ENCODE peak calls at places on chromosomes 2 and 18, in eight cellular contexts. Y, O, N, J, C, W, S and F are unnamed samples.

GRCh38 chr2:218893349-218894167 is 12.9 kb downstream of the WNT10A start:
- DNase-seq in Y (no peak), O (no peak), N (no peak), J (no peak), C (no peak), W (no peak), S (no peak), F (no peak)

GRCh38 chr2:23478087-23478932 is 93.3 kb downstream of the KLHL29 start:
- DNase-seq in Y (no peak), O (no peak), N (peak), J (no peak), C (no peak), W (no peak), S (no peak), F (no peak)

GRCh38 chr2:26189751-26190150 is 16.9 kb downstream of the GAREM2 start:
- DNase-seq in Y (no peak), O (no peak), N (no peak), J (no peak), C (no peak), W (no peak), S (no peak), F (no peak)

GRCh38 chr2:187749804-187750431 is 195.7 kb upstream of the TFPI start:
- DNase-seq in Y (no peak), O (no peak), N (no peak), J (no peak), C (no peak), W (no peak), S (no peak), F (no peak)

GRCh38 chr2:195543902-195544894 is 112.8 kb upstream of the SLC39A10 start:
- DNase-seq in Y (no peak), O (no peak), N (no peak), J (no peak), C (no peak), W (peak), S (peak), F (no peak)

GRCh38 chr2:239729681-239730566 is 295.2 kb downstream of the NDUFA10 start:
- DNase-seq in Y (no peak), O (no peak), N (peak), J (no peak), C (no peak), W (no peak), S (no peak), F (no peak)

GRCh38 chr2:169565686-169566085 is 8.0 kb downstream of the FASTKD1 start:
- DNase-seq in Y (no peak), O (no peak), N (no peak), J (no peak), C (no peak), W (no peak), S (no peak), F (no peak)

GRCh38 chr2:65678779-65679394 is 246.5 kb upstream of the SPRED2 start:
- DNase-seq in Y (no peak), O (no peak), N (no peak), J (no peak), C (no peak), W (no peak), S (no peak), F (no peak)

GRCh38 chr18:6737833-6738232 is 8.3 kb downstream of the ARHGAP28 start:
- DNase-seq in Y (no peak), O (no peak), N (no peak), J (no peak), C (no peak), W (no peak), S (no peak), F (no peak)

GRCh38 chr2:108347786-108348185 is 30.0 kb upstream of the SULT1C4 start:
- DNase-seq in Y (no peak), O (no peak), N (no peak), J (no peak), C (no peak), W (no peak), S (no peak), F (no peak)

GRCh38 chr2:69559696-69560482 is 83.7 kb downstream of the AAK1 start:
- DNase-seq in Y (no peak), O (no peak), N (no peak), J (no peak), C (peak), W (peak), S (peak), F (no peak)

GRCh38 chr2:177478907-177479306 is 86.3 kb downstream of the AGPS start:
- DNase-seq in Y (no peak), O (no peak), N (no peak), J (no peak), C (no peak), W (no peak), S (no peak), F (no peak)

GRCh38 chr18:35971661-35972196 is 750 bp upstream of the RMP24 start:
- DNase-seq in Y (peak), O (no peak), N (no peak), J (no peak), C (no peak), W (peak), S (no peak), F (no peak)

GRCh38 chr2:135792401-135793152 is 44.4 kb downstream of the LCT start:
- DNase-seq in Y (no peak), O (no peak), N (no peak), J (peak), C (no peak), W (no peak), S (no peak), F (no peak)

GRCh38 chr2:44118257-44118656 is 50.4 kb upstream of the PPM1B start:
- DNase-seq in Y (no peak), O (no peak), N (no peak), J (no peak), C (no peak), W (no peak), S (no peak), F (no peak)

GRCh38 chr2:233418761-233419625 is 64.7 kb downstream of the DGKD start:
- DNase-seq in Y (no peak), O (no peak), N (peak), J (peak), C (peak), W (no peak), S (peak), F (peak)

GRCh38 chr2:128270306-128271185 is 48.1 kb downstream of the HS6ST1 start:
- DNase-seq in Y (peak), O (peak), N (peak), J (no peak), C (peak), W (peak), S (no peak), F (no peak)

GRCh38 chr2:18645315-18645714 is 55.9 kb upstream of the NT5C1B start:
- DNase-seq in Y (no peak), O (no peak), N (no peak), J (no peak), C (no peak), W (no peak), S (no peak), F (no peak)

GRCh38 chr18:45106331-45106774 is 425.7 kb downstream of the SETBP1 start:
- DNase-seq in Y (peak), O (no peak), N (no peak), J (peak), C (peak), W (no peak), S (no peak), F (no peak)

GRCh38 chr18:45109271-45109670 is 428.6 kb downstream of the SETBP1 start:
- DNase-seq in Y (no peak), O (no peak), N (no peak), J (no peak), C (no peak), W (no peak), S (no peak), F (no peak)

GRCh38 chr18:45108754-45109153 is 428.1 kb downstream of the SETBP1 start:
- DNase-seq in Y (no peak), O (no peak), N (no peak), J (no peak), C (no peak), W (no peak), S (no peak), F (no peak)

GRCh38 chr18:45104071-45104440 is 423.4 kb downstream of the SETBP1 start:
- DNase-seq in Y (no peak), O (no peak), N (no peak), J (no peak), C (no peak), W (no peak), S (no peak), F (no peak)

GRCh38 chr18:45107425-45107824 is 426.7 kb downstream of the SETBP1 start:
- DNase-seq in Y (no peak), O (no peak), N (no peak), J (no peak), C (no peak), W (no peak), S (no peak), F (no peak)
- TF ChIP-seq EP300 in Y (no peak), O (no peak), N (no peak), J (no peak), C (no peak), W (no peak), S (no peak), F (no peak)

DNA sequence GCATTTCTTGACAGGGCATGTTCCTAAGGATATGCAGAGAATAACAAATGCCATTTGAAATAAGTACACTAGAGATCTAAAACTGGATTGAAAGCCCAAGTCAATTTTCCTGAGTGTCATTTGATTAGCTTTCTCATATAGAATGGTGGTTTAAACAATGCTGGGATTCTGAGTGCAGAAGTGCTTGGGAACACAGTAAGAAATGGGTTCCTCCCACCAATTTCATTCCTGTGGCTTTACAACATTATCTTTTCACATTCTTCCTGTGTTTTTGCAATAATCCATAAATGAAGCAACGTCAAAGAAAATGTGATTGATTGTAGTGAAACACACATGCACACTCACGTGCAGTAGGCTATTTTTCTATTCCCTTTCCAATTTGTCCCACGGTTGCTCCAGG is 1858.4 kb upstream of the PIK3C3 start:
- DNase-seq in Y (no peak), O (no peak), N (no peak), J (no peak), C (no peak), W (no peak), S (no peak), F (no peak)
- TF ChIP-seq EP300 in Y (no peak), O (no peak), N (no peak), J (no peak), C (no peak), W (no peak), S (no peak), F (no peak)

DNA sequence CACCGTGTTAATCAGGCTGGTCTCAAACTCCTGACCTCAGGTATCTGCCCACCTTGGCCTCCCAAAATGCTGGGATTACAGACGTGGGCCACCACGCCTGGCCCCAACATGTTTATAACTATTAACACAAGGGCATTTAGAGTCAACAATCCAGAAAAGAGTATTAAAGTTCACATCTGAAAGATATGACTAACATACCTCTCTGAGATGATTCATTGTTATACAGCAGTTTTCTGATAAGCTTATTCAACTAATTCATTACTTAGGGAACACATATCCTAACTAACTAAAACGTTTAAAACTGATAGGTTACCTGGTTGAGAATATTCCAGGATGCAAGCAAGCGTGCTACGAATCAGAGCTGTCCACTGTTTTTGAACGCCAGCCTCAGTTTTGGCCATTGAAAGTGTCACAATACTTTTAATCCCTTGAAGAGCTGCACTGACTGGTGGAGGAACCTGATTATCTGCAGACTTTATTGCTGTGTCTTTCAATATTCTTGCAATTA is 34.0 kb upstream of the STRN start:
- DNase-seq in Y (no peak), O (no peak), N (no peak), J (no peak), C (no peak), W (no peak), S (peak), F (no peak)
- TF ChIP-seq EP300 in Y (no peak), O (no peak), N (no peak), J (no peak), C (no peak), W (no peak), S (no peak), F (no peak)

GRCh38 chr2:189474526-189474925 is 33.3 kb downstream of the WDR75 start:
- DNase-seq in Y (no peak), O (no peak), N (no peak), J (no peak), C (no peak), W (no peak), S (no peak), F (no peak)
- TF ChIP-seq EP300 in Y (no peak), O (no peak), N (no peak), J (no peak), C (no peak), W (no peak), S (no peak), F (no peak)

GRCh38 chr2:152353364-152353763 is 18.4 kb downstream of the FMNL2 start:
- DNase-seq in Y (no peak), O (no peak), N (no peak), J (no peak), C (no peak), W (peak), S (no peak), F (no peak)
- TF ChIP-seq EP300 in Y (no peak), O (no peak), N (no peak), J (no peak), C (no peak), W (no peak), S (no peak), F (no peak)

GRCh38 chr2:112805542-112805941 is 21.2 kb upstream of the IL1A start:
- DNase-seq in Y (no peak), O (no peak), N (no peak), J (peak), C (no peak), W (no peak), S (no peak), F (no peak)
- TF ChIP-seq EP300 in Y (no peak), O (no peak), N (no peak), J (no peak), C (no peak), W (no peak), S (no peak), F (no peak)

GRCh38 chr2:86280191-86280667 is 57.2 kb downstream of the REEP1 start:
- DNase-seq in Y (no peak), O (no peak), N (peak), J (no peak), C (no peak), W (no peak), S (no peak), F (no peak)
- TF ChIP-seq EP300 in Y (no peak), O (no peak), N (no peak), J (no peak), C (no peak), W (no peak), S (no peak), F (no peak)